ENCODE peak calls at places on chromosomes 13 and 19, in eight cellular contexts. U, C, J, D, E, P, T and M are unnamed samples.

GRCh38 chr19:11091343-11092153 is 2.3 kb downstream of the LDLR start:
- DNase-seq in U (peak), C (peak), J (peak), D (no peak), E (peak), P (peak), T (peak), M (no peak)

GRCh38 chr19:15418112-15418587 is 638 bp downstream of the AKAP8L start:
- DNase-seq in U (no peak), C (no peak), J (no peak), D (no peak), E (no peak), P (peak), T (peak), M (peak)

GRCh38 chr13:21703846-21704245 is 33.0 kb downstream of the FGF9 start:
- DNase-seq in U (no peak), C (no peak), J (no peak), D (no peak), E (no peak), P (no peak), T (no peak), M (no peak)

GRCh38 chr19:1312732-1313694 is 27.3 kb downstream of the EFNA2 start:
- DNase-seq in U (peak), C (no peak), J (no peak), D (no peak), E (no peak), P (peak), T (peak), M (no peak)

GRCh38 chr19:574658-575526 is 2.5 kb downstream of the BSG start:
- DNase-seq in U (peak), C (no peak), J (no peak), D (peak), E (no peak), P (peak), T (no peak), M (no peak)

GRCh38 chr19:11420894-11421606 is 1.9 kb upstream of the RGL3 start:
- DNase-seq in U (no peak), C (no peak), J (no peak), D (peak), E (no peak), P (no peak), T (no peak), M (no peak)

GRCh38 chr19:3852614-3853254 is 16.1 kb downstream of the ZFR2 start:
- DNase-seq in U (peak), C (no peak), J (peak), D (no peak), E (no peak), P (peak), T (peak), M (no peak)

GRCh38 chr19:45146251-45146650 is 14.5 kb downstream of the NKPD1 start:
- DNase-seq in U (no peak), C (no peak), J (no peak), D (no peak), E (no peak), P (no peak), T (no peak), M (no peak)

GRCh38 chr13:31767175-31767900 is 28.0 kb downstream of the RXFP2 start:
- DNase-seq in U (peak), C (no peak), J (no peak), D (no peak), E (no peak), P (peak), T (peak), M (no peak)

GRCh38 chr13:37475151-37475550 is 123.4 kb downstream of the POSTN start:
- DNase-seq in U (peak), C (no peak), J (no peak), D (no peak), E (no peak), P (peak), T (no peak), M (no peak)

GRCh38 chr13:43666403-43666802 is 120.4 kb downstream of the ENOX1 start:
- DNase-seq in U (no peak), C (no peak), J (no peak), D (no peak), E (no peak), P (no peak), T (no peak), M (no peak)

GRCh38 chr13:23790591-23791170 is 98.5 kb downstream of the MIPEP start:
- DNase-seq in U (peak), C (no peak), J (no peak), D (no peak), E (no peak), P (peak), T (peak), M (no peak)

GRCh38 chr19:3660493-3661219 is 34.1 kb upstream of the CACTIN start:
- DNase-seq in U (no peak), C (no peak), J (no peak), D (no peak), E (no peak), P (no peak), T (no peak), M (no peak)

GRCh38 chr19:10430505-10431253 is 10.3 kb downstream of the PDE4A start:
- DNase-seq in U (no peak), C (no peak), J (no peak), D (peak), E (no peak), P (peak), T (peak), M (no peak)

GRCh38 chr13:102091231-102091630 is 310.6 kb downstream of the FGF14 start:
- DNase-seq in U (peak), C (no peak), J (no peak), D (no peak), E (no peak), P (peak), T (no peak), M (no peak)

GRCh38 chr19:22263121-22263520 is 23.1 kb upstream of the ZNF729 start:
- DNase-seq in U (no peak), C (no peak), J (no peak), D (no peak), E (no peak), P (no peak), T (no peak), M (no peak)

GRCh38 chr19:9673912-9674668 is 810 bp downstream of the ZNF562 start:
- DNase-seq in U (peak), C (no peak), J (peak), D (no peak), E (no peak), P (no peak), T (no peak), M (peak)

GRCh38 chr13:53007872-53008271 is 20.7 kb upstream of the OLFM4 start:
- DNase-seq in U (no peak), C (no peak), J (no peak), D (peak), E (no peak), P (no peak), T (no peak), M (no peak)

GRCh38 chr13:38967446-38967845 is 23.2 kb downstream of the STOML3 start:
- DNase-seq in U (no peak), C (no peak), J (no peak), D (no peak), E (no peak), P (no peak), T (no peak), M (no peak)

GRCh38 chr13:87052731-87053130 is 618.4 kb upstream of the SLITRK5 start:
- DNase-seq in U (no peak), C (no peak), J (no peak), D (no peak), E (no peak), P (no peak), T (no peak), M (no peak)

GRCh38 chr13:30757026-30757425 is 21.7 kb downstream of the ALOX5AP start:
- DNase-seq in U (no peak), C (no peak), J (no peak), D (no peak), E (no peak), P (no peak), T (no peak), M (no peak)

GRCh38 chr13:30998548-30999140 is 66.2 kb downstream of the TEX26 start:
- DNase-seq in U (no peak), C (no peak), J (no peak), D (no peak), E (peak), P (peak), T (peak), M (peak)

GRCh38 chr13:34555988-34556387 is 386.1 kb upstream of the NBEA start:
- DNase-seq in U (no peak), C (no peak), J (no peak), D (no peak), E (no peak), P (no peak), T (no peak), M (no peak)

GRCh38 chr13:23671902-23672301 is 101.7 kb downstream of the TNFRSF19 start:
- DNase-seq in U (peak), C (no peak), J (no peak), D (no peak), E (no peak), P (peak), T (peak), M (no peak)

GRCh38 chr13:59345316-59345715 is 818.4 kb downstream of the DIAPH3 start:
- DNase-seq in U (no peak), C (no peak), J (no peak), D (peak), E (no peak), P (no peak), T (no peak), M (no peak)

GRCh38 chr19:39566064-39566463 is 26.1 kb upstream of the EID2 start:
- DNase-seq in U (no peak), C (no peak), J (no peak), D (no peak), E (no peak), P (no peak), T (no peak), M (no peak)